ENCODE peak calls at places on chromosomes 6 and 20, in nine cellular contexts. R is heart left ventricle, O is lung, G is HCT116, X is lower lobe of right lung, J is PC-3, B is lower leg skin, E is H9, I is AG09309. D is an unnamed sample.
A peak's percentile ranks its signal among the peaks of the same experiment; 100 is the strongest.

GRCh38 chr6:2765896-2766766 is 938 bp downstream of the WRNIP1 start:
- DNase-seq in B (peak; percentile 88), I (no peak), O (peak; percentile 41), X (peak; percentile 75), J (peak; percentile 39), R (peak; percentile 58), E (no peak), G (no peak), D (no peak)

GRCh38 chr20:63060057-63060991 is 53.6 kb upstream of the BHLHE23 start:
- DNase-seq in R (peak; percentile 8), O (no peak), X (peak; percentile 33), I (peak; percentile 14), E (peak; percentile 34), G (no peak), J (peak; percentile 70), B (peak; percentile 76), D (peak; percentile 81)

GRCh38 chr6:31214516-31214915 is 44.0 kb upstream of the POU5F1 start:
- DNase-seq in X (no peak), G (no peak), E (no peak), O (no peak), I (no peak), B (no peak), R (no peak), J (peak; percentile 10), D (no peak)

GRCh38 chr6:11366183-11366933 is 133.9 kb upstream of the NEDD9 start:
- DNase-seq in G (no peak), E (no peak), O (no peak), J (no peak), R (no peak), B (no peak), I (no peak), X (no peak), D (no peak)

GRCh38 chr20:25126630-25127029 is 44.7 kb upstream of the VSX1 start:
- DNase-seq in B (no peak), O (no peak), X (no peak), R (no peak), G (no peak), E (no peak), I (no peak), J (no peak), D (no peak)

GRCh38 chr6:79546186-79546585 is 9.0 kb upstream of the LCA5 start:
- DNase-seq in X (no peak), I (no peak), O (no peak), J (no peak), B (no peak), R (no peak), G (no peak), E (no peak), D (no peak)

GRCh38 chr6:31663961-31664789 is 622 bp downstream of the GPANK1 start:
- DNase-seq in R (no peak), O (no peak), X (no peak), G (no peak), J (peak; percentile 73), E (no peak), B (peak; percentile 90), I (no peak), D (no peak)

GRCh38 chr20:23446505-23446904 is 6.2 kb downstream of the CST11 start:
- DNase-seq in G (peak; percentile 35), X (no peak), O (peak; percentile 56), B (no peak), I (no peak), J (peak; percentile 60), E (peak; percentile 75), R (peak; percentile 43), D (no peak)

GRCh38 chr6:167329014-167329413 is 4.1 kb downstream of the TTLL2 start:
- DNase-seq in I (no peak), X (no peak), E (no peak), R (no peak), B (peak; percentile 48), O (no peak), G (no peak), J (no peak), D (no peak)

GRCh38 chr20:7629880-7630279 is 310.4 kb downstream of the HAO1 start:
- DNase-seq in J (peak; percentile 31), O (no peak), X (no peak), G (no peak), I (no peak), B (no peak), E (no peak), R (no peak), D (no peak)

GRCh38 chr20:19115581-19115980 is 96.9 kb upstream of the SLC24A3 start:
- DNase-seq in B (no peak), R (no peak), G (no peak), O (no peak), J (no peak), E (no peak), X (no peak), I (no peak), D (peak; percentile 8)

GRCh38 chr20:19212524-19213502 is at the start of gene SLC24A3:
- DNase-seq in X (peak; percentile 90), E (peak; percentile 75), O (peak; percentile 81), R (peak; percentile 70), G (no peak), I (no peak), J (peak; percentile 7), B (peak; percentile 93), D (no peak)

GRCh38 chr6:121726596-121726995 is 291.1 kb downstream of the GJA1 start:
- DNase-seq in I (no peak), X (no peak), E (no peak), R (no peak), B (no peak), G (no peak), O (no peak), J (no peak), D (no peak)

GRCh38 chr20:57594092-57594911 is 25.9 kb downstream of the ZBP1 start:
- DNase-seq in E (peak; percentile 62), X (peak; percentile 74), O (peak; percentile 37), I (no peak), R (peak; percentile 52), J (peak; percentile 65), B (no peak), G (peak; percentile 12), D (no peak)

GRCh38 chr6:45327956-45328522 is at the start of gene RUNX2:
- DNase-seq in O (no peak), I (peak; percentile 84), R (no peak), E (peak; percentile 29), B (no peak), G (no peak), J (peak; percentile 59), X (no peak), D (no peak)

GRCh38 chr6:154510144-154510905 is at the start of gene CNKSR3:
- DNase-seq in J (peak; percentile 88), O (peak; percentile 90), X (peak; percentile 89), E (peak; percentile 97), B (peak; percentile 96), R (peak; percentile 87), I (peak; percentile 76), G (peak; percentile 83), D (peak; percentile 96)

DNA sequence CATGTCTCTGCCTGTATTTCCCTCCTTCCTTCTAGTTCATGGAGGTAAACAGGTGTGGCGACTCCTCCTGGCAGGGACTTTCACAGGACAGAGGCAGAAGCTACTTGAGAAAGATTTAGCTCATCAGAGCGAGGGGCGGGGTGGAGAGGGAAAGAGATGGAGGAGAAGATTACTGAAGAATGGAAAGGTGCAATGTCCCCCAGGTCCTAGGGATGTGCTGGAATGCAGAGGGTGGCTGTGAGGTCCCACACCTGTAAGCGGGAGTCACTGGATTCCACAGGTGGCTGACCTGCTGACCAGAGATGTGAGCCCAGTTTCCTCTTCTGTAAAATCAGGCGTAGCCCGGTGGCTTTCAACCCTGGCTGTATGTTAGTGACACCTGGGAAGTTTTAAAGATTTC is 199.2 kb upstream of the SULF2 start:
- DNase-seq in J (no peak), G (no peak), E (no peak), B (peak; percentile 79), X (no peak), R (no peak), O (no peak), I (no peak), D (no peak)
- TF ChIP-seq CTCF in J (no peak), G (no peak), E (no peak), B (no peak), X (no peak), R (no peak), O (no peak), I (no peak), D (no peak)

DNA sequence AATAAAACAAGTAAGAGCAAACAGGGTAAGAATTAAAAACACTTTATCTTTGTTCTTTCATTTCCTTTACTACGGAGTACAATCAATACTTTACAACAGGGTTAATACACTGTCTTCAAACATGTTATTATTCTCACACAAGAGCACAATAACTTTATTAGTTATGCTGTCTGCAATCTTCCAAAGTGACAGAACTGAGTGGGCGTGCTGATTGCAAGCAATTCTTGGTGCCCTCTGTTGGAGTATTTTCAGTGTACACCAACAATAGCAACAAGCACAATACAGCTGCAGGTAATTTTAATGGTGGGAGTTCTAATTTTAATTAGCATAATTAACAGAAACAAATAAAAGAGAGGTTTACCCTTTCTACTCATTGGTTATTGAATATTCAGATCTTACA is 33.9 kb upstream of the PTPRK start:
- DNase-seq in I (no peak), R (no peak), G (peak; percentile 15), J (peak; percentile 16), X (no peak), O (no peak), E (no peak), B (no peak), D (no peak)
- TF ChIP-seq CTCF in I (peak; percentile 23), R (peak; percentile 31), G (peak; percentile 12), J (peak; percentile 46), X (no peak), O (no peak), E (no peak), B (no peak), D (peak; percentile 47)

DNA sequence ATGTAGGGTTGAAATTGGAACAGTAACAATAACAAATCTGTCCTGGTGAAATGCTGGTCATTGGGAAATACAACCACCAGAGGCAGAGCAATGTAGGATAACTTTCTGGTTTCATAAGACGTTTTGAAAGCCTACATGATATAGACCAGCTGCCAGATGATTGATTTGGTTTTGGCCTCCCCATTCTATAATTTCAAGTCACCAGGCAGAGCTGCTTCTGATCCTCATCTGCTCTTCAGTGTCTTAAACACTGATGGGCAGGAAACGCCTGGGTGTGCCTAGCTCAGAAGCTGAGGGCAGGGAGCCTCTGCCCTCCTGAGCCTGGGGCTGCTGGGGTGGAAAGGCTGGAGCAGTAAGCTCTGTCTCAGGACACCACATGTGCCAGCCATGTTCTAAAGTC is 24.5 kb downstream of the DHX35 start:
- DNase-seq in J (no peak), G (no peak), O (no peak), E (no peak), I (no peak), R (no peak), B (no peak), X (no peak), D (no peak)
- TF ChIP-seq CTCF in J (no peak), G (no peak), O (no peak), E (no peak), I (peak; percentile 3), R (no peak), B (no peak), X (no peak), D (no peak)

DNA sequence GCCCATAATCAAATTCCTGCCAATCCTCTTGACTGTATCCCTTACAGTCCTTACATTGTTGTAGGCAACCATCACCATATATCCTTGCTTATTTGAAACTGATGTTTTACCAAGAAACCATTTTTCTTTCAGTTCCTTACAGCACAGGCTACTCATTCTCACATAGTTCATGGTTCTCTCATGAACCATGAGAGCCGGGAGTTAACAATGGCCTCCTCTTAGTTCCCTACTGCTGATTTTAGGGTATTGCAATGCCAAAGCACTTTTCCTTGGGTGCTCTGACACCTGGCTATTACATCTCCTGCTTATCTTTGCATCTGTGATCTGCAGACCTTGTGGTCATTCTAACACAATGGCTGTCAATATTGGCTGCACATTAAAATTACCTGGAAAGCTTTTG is 133.4 kb downstream of the MYB start:
- DNase-seq in R (no peak), J (no peak), G (no peak), X (no peak), O (no peak), I (no peak), E (no peak), B (no peak), D (no peak)
- TF ChIP-seq CTCF in R (no peak), J (no peak), G (no peak), X (no peak), O (no peak), I (no peak), E (peak; percentile 46), B (no peak), D (no peak)

D was measured in osteocyte.